ENCODE peak calls at places on chromosomes 12 and 14, in eight cellular contexts. H, V, Q, A, N, F, J and Z are unnamed samples.

GRCh38 chr12:90958995-90959394 is 4.0 kb upstream of the CCER1 start:
- DNase-seq in H (peak), V (no peak), Q (no peak), A (no peak), N (peak), F (no peak), J (no peak), Z (no peak)

GRCh38 chr12:53750812-53751335 is 905 bp downstream of the CISTR start:
- DNase-seq in H (no peak), V (no peak), Q (no peak), A (no peak), N (no peak), F (no peak), J (no peak), Z (no peak)

GRCh38 chr14:91482278-91483023 is 27.7 kb downstream of the PPP4R3A start:
- DNase-seq in H (peak), V (no peak), Q (no peak), A (no peak), N (peak), F (peak), J (no peak), Z (no peak)

GRCh38 chr12:33223956-33224355 is 215.7 kb downstream of the SYT10 start:
- DNase-seq in H (no peak), V (no peak), Q (peak), A (no peak), N (no peak), F (no peak), J (no peak), Z (no peak)

GRCh38 chr12:44628180-44628579 is 247.9 kb downstream of the NELL2 start:
- DNase-seq in H (no peak), V (no peak), Q (no peak), A (no peak), N (no peak), F (no peak), J (no peak), Z (no peak)

GRCh38 chr14:35121026-35121886 is 534 bp downstream of the PPP2R3C start:
- DNase-seq in H (peak), V (no peak), Q (peak), A (no peak), N (peak), F (no peak), J (no peak), Z (no peak)

GRCh38 chr12:8156845-8157244 is at the start of gene ZNF705A:
- DNase-seq in H (peak), V (peak), Q (no peak), A (no peak), N (peak), F (peak), J (no peak), Z (peak)

GRCh38 chr14:97442363-97442762 is 645.2 kb downstream of the VRK1 start:
- DNase-seq in H (no peak), V (no peak), Q (no peak), A (no peak), N (no peak), F (no peak), J (no peak), Z (no peak)

GRCh38 chr12:2650261-2651060 is 144.3 kb upstream of the FKBP4 start:
- DNase-seq in H (no peak), V (no peak), Q (no peak), A (no peak), N (no peak), F (no peak), J (no peak), Z (no peak)

GRCh38 chr14:67517083-67517482 is 16.0 kb upstream of the PLEKHH1 start:
- DNase-seq in H (no peak), V (no peak), Q (no peak), A (no peak), N (no peak), F (peak), J (no peak), Z (no peak)

GRCh38 chr14:92930737-92931602 is 8.0 kb downstream of the CHGA start:
- DNase-seq in H (peak), V (peak), Q (no peak), A (no peak), N (peak), F (no peak), J (no peak), Z (no peak)

GRCh38 chr14:77557391-77557790 is 58.8 kb upstream of the ISM2 start:
- DNase-seq in H (no peak), V (no peak), Q (no peak), A (no peak), N (no peak), F (no peak), J (no peak), Z (no peak)

GRCh38 chr12:94240171-94240570 is 91.8 kb downstream of the PLXNC1 start:
- DNase-seq in H (no peak), V (no peak), Q (no peak), A (no peak), N (no peak), F (no peak), J (no peak), Z (no peak)

GRCh38 chr12:100515956-100516355 is 42.3 kb downstream of the NR1H4 start:
- DNase-seq in H (no peak), V (no peak), Q (no peak), A (no peak), N (no peak), F (no peak), J (no peak), Z (no peak)

GRCh38 chr12:45170456-45171042 is 45.3 kb upstream of the ANO6 start:
- DNase-seq in H (peak), V (no peak), Q (peak), A (peak), N (peak), F (peak), J (peak), Z (peak)

GRCh38 chr14:105030836-105031396 is 10.0 kb upstream of the CDCA4 start:
- DNase-seq in H (no peak), V (no peak), Q (no peak), A (no peak), N (no peak), F (no peak), J (no peak), Z (no peak)

GRCh38 chr14:30607156-30607780 is 14.9 kb upstream of the SCFD1 start:
- DNase-seq in H (no peak), V (no peak), Q (no peak), A (no peak), N (peak), F (peak), J (no peak), Z (no peak)

GRCh38 chr12:86613306-86613705 is 357.1 kb upstream of the MGAT4C start:
- DNase-seq in H (peak), V (no peak), Q (no peak), A (no peak), N (no peak), F (no peak), J (no peak), Z (no peak)

GRCh38 chr12:25741917-25742316 is 188.8 kb upstream of the LMNTD1 start:
- DNase-seq in H (no peak), V (no peak), Q (no peak), A (no peak), N (no peak), F (no peak), J (no peak), Z (no peak)

GRCh38 chr12:71144682-71145081 is 13.1 kb downstream of the TSPAN8 start:
- DNase-seq in H (no peak), V (no peak), Q (no peak), A (no peak), N (no peak), F (no peak), J (no peak), Z (no peak)
- TF ChIP-seq CTCF in H (no peak), V (no peak), Q (no peak), A (no peak), N (no peak), F (no peak), J (no peak), Z (no peak)

GRCh38 chr12:11757095-11757494 is 107.6 kb downstream of the ETV6 start:
- DNase-seq in H (no peak), V (no peak), Q (no peak), A (no peak), N (no peak), F (no peak), J (no peak), Z (no peak)

GRCh38 chr12:11759894-11760293 is 110.4 kb downstream of the ETV6 start:
- DNase-seq in H (no peak), V (no peak), Q (no peak), A (no peak), N (no peak), F (no peak), J (no peak), Z (no peak)

GRCh38 chr12:11758838-11759509 is 109.5 kb downstream of the ETV6 start:
- DNase-seq in H (peak), V (no peak), Q (no peak), A (no peak), N (no peak), F (peak), J (no peak), Z (no peak)

GRCh38 chr12:11757531-11757930 is 108.1 kb downstream of the ETV6 start:
- DNase-seq in H (no peak), V (no peak), Q (no peak), A (no peak), N (no peak), F (no peak), J (no peak), Z (no peak)

GRCh38 chr12:11758087-11758837 is 108.8 kb downstream of the ETV6 start:
- DNase-seq in H (no peak), V (no peak), Q (no peak), A (no peak), N (no peak), F (no peak), J (no peak), Z (no peak)
- H3K4me3 ChIP-seq in H (no peak), V (no peak), Q (no peak), A (no peak), N (no peak), F (no peak), J (no peak), Z (no peak)

DNA sequence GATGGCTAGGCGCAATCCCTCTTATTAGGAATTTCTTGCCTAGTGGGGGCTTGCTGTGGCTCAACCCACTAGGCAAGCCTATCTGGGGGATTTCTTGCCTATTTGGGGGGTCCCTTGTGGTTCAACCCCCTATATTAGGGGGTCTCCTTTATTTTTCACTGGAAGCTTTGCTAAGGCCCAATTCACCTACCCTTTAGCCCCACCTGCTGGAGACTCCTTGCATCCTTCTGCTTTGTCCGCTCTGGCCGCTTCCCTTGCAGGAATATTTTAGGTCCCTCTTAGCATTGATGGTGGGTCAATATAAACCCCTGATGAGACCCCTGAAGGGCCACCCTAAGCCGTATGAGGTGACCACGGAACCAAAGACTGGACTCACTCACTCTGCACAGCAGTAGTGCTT is 1552.1 kb downstream of the AACS start:
- DNase-seq in H (no peak), V (no peak), Q (peak), A (no peak), N (peak), F (no peak), J (no peak), Z (no peak)
- TF ChIP-seq CTCF in H (peak), V (peak), Q (peak), A (no peak), N (peak), F (peak), J (peak), Z (peak)

GRCh38 chr12:76766161-76766560 is 2.2 kb downstream of the ZDHHC17 start:
- DNase-seq in H (no peak), V (no peak), Q (no peak), A (no peak), N (no peak), F (no peak), J (no peak), Z (no peak)

GRCh38 chr12:76764856-76765255 is 941 bp downstream of the ZDHHC17 start:
- DNase-seq in H (peak), V (no peak), Q (no peak), A (no peak), N (peak), F (peak), J (no peak), Z (no peak)

GRCh38 chr12:76763746-76764675 is at the start of gene ZDHHC17:
- DNase-seq in H (peak), V (peak), Q (peak), A (peak), N (peak), F (peak), J (peak), Z (no peak)

GRCh38 chr12:76765598-76765997 is 1.7 kb downstream of the ZDHHC17 start:
- DNase-seq in H (no peak), V (no peak), Q (no peak), A (no peak), N (no peak), F (no peak), J (no peak), Z (no peak)

DNA sequence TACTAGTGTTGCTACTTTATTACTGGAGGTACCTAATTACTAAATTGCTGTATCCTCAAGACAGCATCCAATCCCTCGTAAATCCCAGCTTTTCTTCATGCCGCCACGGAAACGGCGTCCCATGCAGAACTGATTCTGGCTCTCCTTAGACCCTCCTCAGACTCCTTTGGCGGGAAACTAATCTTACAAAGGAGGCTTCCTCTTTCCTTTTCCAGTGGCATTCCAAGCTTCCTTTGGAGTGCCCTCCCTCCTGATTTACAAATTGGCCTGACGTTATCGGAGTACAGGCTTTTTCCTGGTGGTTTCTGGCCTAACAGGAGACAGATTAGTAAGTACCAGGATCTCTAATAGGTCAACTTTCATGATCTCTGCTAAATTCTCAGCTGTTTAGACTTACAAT is 1.4 kb upstream of the ZDHHC17 start:
- DNase-seq in H (no peak), V (no peak), Q (no peak), A (no peak), N (peak), F (no peak), J (no peak), Z (no peak)
- H3K4me3 ChIP-seq in H (peak), V (no peak), Q (no peak), A (no peak), N (peak), F (no peak), J (no peak), Z (no peak)

GRCh38 chr12:121001841-121002483 is 14.3 kb downstream of the C12orf43 start:
- DNase-seq in H (no peak), V (no peak), Q (no peak), A (no peak), N (no peak), F (no peak), J (no peak), Z (no peak)

GRCh38 chr12:121001060-121001459 is 15.2 kb downstream of the C12orf43 start:
- DNase-seq in H (no peak), V (no peak), Q (no peak), A (no peak), N (no peak), F (no peak), J (no peak), Z (no peak)

GRCh38 chr12:121004253-121004815 is 12.0 kb downstream of the C12orf43 start:
- DNase-seq in H (no peak), V (no peak), Q (no peak), A (no peak), N (no peak), F (no peak), J (no peak), Z (no peak)

GRCh38 chr12:121005346-121005815 is 10.9 kb downstream of the C12orf43 start:
- DNase-seq in H (peak), V (no peak), Q (peak), A (no peak), N (peak), F (peak), J (no peak), Z (no peak)

DNA sequence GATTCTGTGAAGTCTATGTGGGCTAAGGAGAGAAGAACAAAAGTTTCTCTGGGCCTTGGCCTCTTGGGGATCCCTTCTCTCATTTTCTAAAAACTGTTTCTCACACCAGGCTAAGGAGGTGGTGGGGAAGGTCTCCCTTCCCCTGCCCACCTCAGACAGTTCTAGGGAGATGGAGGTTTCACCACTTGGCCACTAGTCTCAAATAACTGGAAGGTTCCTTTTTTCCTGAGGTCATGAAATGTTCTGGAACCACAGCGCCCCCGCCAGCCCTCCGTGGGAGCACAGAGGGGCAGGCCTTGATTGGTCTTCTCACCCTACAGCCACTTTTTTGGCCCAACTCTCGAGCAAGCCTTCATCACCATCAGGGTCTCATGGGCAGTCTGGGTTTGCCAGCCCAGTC is 12.6 kb downstream of the C12orf43 start:
- DNase-seq in H (no peak), V (no peak), Q (no peak), A (no peak), N (no peak), F (no peak), J (no peak), Z (no peak)
- TF ChIP-seq CTCF in H (no peak), V (no peak), Q (no peak), A (no peak), N (no peak), F (no peak), J (no peak), Z (peak)